ENCODE peak calls at places on chromosomes 11 and 22, in nine cellular contexts. One of them, this sample, is unnamed. For H3K9me3, the result is how much of the 10 kb centered on the place peaks cover.

GRCh38 chr11:78525720-78526119 is 48.9 kb downstream of the NARS2 start:
- DNase-seq in IMR-90: no peak
- DNase-seq in left lung: no peak
- DNase-seq in suprapubic skin: no peak
- DNase-seq in esophagus muscularis mucosa: no peak
- DNase-seq in cardiac muscle cell: no peak
- DNase-seq in CD4-positive, CD25-positive, alpha-beta regulatory T cell: no peak
- DNase-seq in Karpas-422: no peak
- DNase-seq in neuronal stem cell: no peak
- DNase-seq in this sample: no peak

GRCh38 chr22:20031732-20032406 is 11.0 kb downstream of the TANGO2 start:
- DNase-seq in IMR-90: no peak
- DNase-seq in left lung: no peak
- DNase-seq in suprapubic skin: no peak
- DNase-seq in esophagus muscularis mucosa: no peak
- DNase-seq in cardiac muscle cell: no peak
- DNase-seq in CD4-positive, CD25-positive, alpha-beta regulatory T cell: peak
- DNase-seq in Karpas-422: peak
- DNase-seq in neuronal stem cell: no peak
- DNase-seq in this sample: peak

GRCh38 chr11:45262900-45263299 is 23.2 kb downstream of the SYT13 start:
- DNase-seq in IMR-90: no peak
- DNase-seq in left lung: no peak
- DNase-seq in suprapubic skin: no peak
- DNase-seq in esophagus muscularis mucosa: no peak
- DNase-seq in cardiac muscle cell: no peak
- DNase-seq in CD4-positive, CD25-positive, alpha-beta regulatory T cell: no peak
- DNase-seq in Karpas-422: no peak
- DNase-seq in neuronal stem cell: no peak
- DNase-seq in this sample: no peak

GRCh38 chr22:19799322-19800190 is 39.0 kb downstream of the TBX1 start:
- DNase-seq in IMR-90: peak
- DNase-seq in left lung: no peak
- DNase-seq in suprapubic skin: peak
- DNase-seq in esophagus muscularis mucosa: no peak
- DNase-seq in cardiac muscle cell: peak
- DNase-seq in CD4-positive, CD25-positive, alpha-beta regulatory T cell: no peak
- DNase-seq in Karpas-422: no peak
- DNase-seq in neuronal stem cell: no peak
- DNase-seq in this sample: no peak

GRCh38 chr22:47564651-47565050 is 802.2 kb downstream of the TBC1D22A start:
- DNase-seq in IMR-90: no peak
- DNase-seq in left lung: no peak
- DNase-seq in suprapubic skin: peak
- DNase-seq in esophagus muscularis mucosa: peak
- DNase-seq in cardiac muscle cell: no peak
- DNase-seq in CD4-positive, CD25-positive, alpha-beta regulatory T cell: no peak
- DNase-seq in Karpas-422: no peak
- DNase-seq in neuronal stem cell: no peak
- DNase-seq in this sample: no peak

GRCh38 chr11:86291466-86292262 is 10.4 kb upstream of the HIKESHI start:
- DNase-seq in IMR-90: peak
- DNase-seq in left lung: no peak
- DNase-seq in suprapubic skin: no peak
- DNase-seq in esophagus muscularis mucosa: no peak
- DNase-seq in cardiac muscle cell: peak
- DNase-seq in CD4-positive, CD25-positive, alpha-beta regulatory T cell: peak
- DNase-seq in Karpas-422: peak
- DNase-seq in neuronal stem cell: peak
- DNase-seq in this sample: peak

GRCh38 chr22:42343551-42344081 is 73.2 kb upstream of the TCF20 start:
- DNase-seq in IMR-90: no peak
- DNase-seq in left lung: no peak
- DNase-seq in suprapubic skin: no peak
- DNase-seq in esophagus muscularis mucosa: no peak
- DNase-seq in cardiac muscle cell: no peak
- DNase-seq in CD4-positive, CD25-positive, alpha-beta regulatory T cell: peak
- DNase-seq in Karpas-422: no peak
- DNase-seq in neuronal stem cell: no peak
- DNase-seq in this sample: no peak

GRCh38 chr11:47271328-47271727 is 1.4 kb downstream of the MADD start:
- DNase-seq in IMR-90: no peak
- DNase-seq in left lung: no peak
- DNase-seq in suprapubic skin: no peak
- DNase-seq in esophagus muscularis mucosa: no peak
- DNase-seq in cardiac muscle cell: no peak
- DNase-seq in CD4-positive, CD25-positive, alpha-beta regulatory T cell: peak
- DNase-seq in Karpas-422: peak
- DNase-seq in neuronal stem cell: no peak
- DNase-seq in this sample: no peak

GRCh38 chr22:44410396-44411056 is 87.5 kb downstream of the RTL6 start:
- DNase-seq in IMR-90: no peak
- DNase-seq in left lung: peak
- DNase-seq in suprapubic skin: no peak
- DNase-seq in esophagus muscularis mucosa: no peak
- DNase-seq in cardiac muscle cell: no peak
- DNase-seq in CD4-positive, CD25-positive, alpha-beta regulatory T cell: no peak
- DNase-seq in Karpas-422: no peak
- DNase-seq in neuronal stem cell: no peak
- DNase-seq in this sample: no peak

GRCh38 chr11:62880803-62881578 is at the start of gene SLC3A2:
- DNase-seq in IMR-90: peak
- DNase-seq in left lung: peak
- DNase-seq in suprapubic skin: peak
- DNase-seq in esophagus muscularis mucosa: peak
- DNase-seq in cardiac muscle cell: peak
- DNase-seq in CD4-positive, CD25-positive, alpha-beta regulatory T cell: peak
- DNase-seq in Karpas-422: peak
- DNase-seq in neuronal stem cell: peak
- DNase-seq in this sample: peak

GRCh38 chr22:27919943-27920755 is 1.1 kb upstream of the PITPNB start:
- DNase-seq in IMR-90: peak
- DNase-seq in left lung: no peak
- DNase-seq in suprapubic skin: no peak
- DNase-seq in esophagus muscularis mucosa: no peak
- DNase-seq in cardiac muscle cell: peak
- DNase-seq in CD4-positive, CD25-positive, alpha-beta regulatory T cell: no peak
- DNase-seq in Karpas-422: no peak
- DNase-seq in neuronal stem cell: peak
- DNase-seq in this sample: no peak

GRCh38 chr11:59219836-59220235 is 7.1 kb upstream of the MPEG1 start:
- DNase-seq in IMR-90: no peak
- DNase-seq in left lung: no peak
- DNase-seq in suprapubic skin: no peak
- DNase-seq in esophagus muscularis mucosa: no peak
- DNase-seq in cardiac muscle cell: no peak
- DNase-seq in CD4-positive, CD25-positive, alpha-beta regulatory T cell: no peak
- DNase-seq in Karpas-422: no peak
- DNase-seq in neuronal stem cell: no peak
- DNase-seq in this sample: no peak

GRCh38 chr11:62882428-62882742 is 1.7 kb downstream of the SLC3A2 start:
- DNase-seq in IMR-90: no peak
- DNase-seq in left lung: no peak
- DNase-seq in suprapubic skin: no peak
- DNase-seq in esophagus muscularis mucosa: no peak
- DNase-seq in cardiac muscle cell: no peak
- DNase-seq in CD4-positive, CD25-positive, alpha-beta regulatory T cell: no peak
- DNase-seq in Karpas-422: no peak
- DNase-seq in neuronal stem cell: no peak
- DNase-seq in this sample: no peak

GRCh38 chr11:67691149-67691548 is 16.7 kb upstream of the ALDH3B2 start:
- DNase-seq in IMR-90: no peak
- DNase-seq in left lung: no peak
- DNase-seq in suprapubic skin: no peak
- DNase-seq in esophagus muscularis mucosa: no peak
- DNase-seq in cardiac muscle cell: no peak
- DNase-seq in CD4-positive, CD25-positive, alpha-beta regulatory T cell: no peak
- DNase-seq in Karpas-422: peak
- DNase-seq in neuronal stem cell: no peak
- DNase-seq in this sample: no peak

GRCh38 chr11:48683226-48683720 is 194.7 kb downstream of the OR4A47 start:
- DNase-seq in IMR-90: no peak
- DNase-seq in left lung: no peak
- DNase-seq in suprapubic skin: peak
- DNase-seq in esophagus muscularis mucosa: no peak
- DNase-seq in cardiac muscle cell: no peak
- DNase-seq in CD4-positive, CD25-positive, alpha-beta regulatory T cell: no peak
- DNase-seq in Karpas-422: no peak
- DNase-seq in neuronal stem cell: no peak
- DNase-seq in this sample: no peak
- H3K9me3 ChIP-seq in IMR-90: under half
- H3K9me3 ChIP-seq in left lung: under half
- H3K9me3 ChIP-seq in suprapubic skin: under half
- H3K9me3 ChIP-seq in esophagus muscularis mucosa: under half
- H3K9me3 ChIP-seq in cardiac muscle cell: under half
- H3K9me3 ChIP-seq in CD4-positive, CD25-positive, alpha-beta regulatory T cell: under half
- H3K9me3 ChIP-seq in Karpas-422: under half
- H3K9me3 ChIP-seq in neuronal stem cell: under half
- H3K9me3 ChIP-seq in this sample: under half

GRCh38 chr11:36398261-36398953 is 102.3 kb downstream of the PRR5L start:
- DNase-seq in IMR-90: no peak
- DNase-seq in left lung: no peak
- DNase-seq in suprapubic skin: no peak
- DNase-seq in esophagus muscularis mucosa: no peak
- DNase-seq in cardiac muscle cell: no peak
- DNase-seq in CD4-positive, CD25-positive, alpha-beta regulatory T cell: no peak
- DNase-seq in Karpas-422: no peak
- DNase-seq in neuronal stem cell: no peak
- DNase-seq in this sample: no peak
- H3K27ac ChIP-seq in IMR-90: no peak
- H3K27ac ChIP-seq in left lung: no peak
- H3K27ac ChIP-seq in suprapubic skin: no peak
- H3K27ac ChIP-seq in esophagus muscularis mucosa: no peak
- H3K27ac ChIP-seq in cardiac muscle cell: no peak
- H3K27ac ChIP-seq in CD4-positive, CD25-positive, alpha-beta regulatory T cell: no peak
- H3K27ac ChIP-seq in Karpas-422: no peak
- H3K27ac ChIP-seq in neuronal stem cell: peak
- H3K27ac ChIP-seq in this sample: no peak

DNA sequence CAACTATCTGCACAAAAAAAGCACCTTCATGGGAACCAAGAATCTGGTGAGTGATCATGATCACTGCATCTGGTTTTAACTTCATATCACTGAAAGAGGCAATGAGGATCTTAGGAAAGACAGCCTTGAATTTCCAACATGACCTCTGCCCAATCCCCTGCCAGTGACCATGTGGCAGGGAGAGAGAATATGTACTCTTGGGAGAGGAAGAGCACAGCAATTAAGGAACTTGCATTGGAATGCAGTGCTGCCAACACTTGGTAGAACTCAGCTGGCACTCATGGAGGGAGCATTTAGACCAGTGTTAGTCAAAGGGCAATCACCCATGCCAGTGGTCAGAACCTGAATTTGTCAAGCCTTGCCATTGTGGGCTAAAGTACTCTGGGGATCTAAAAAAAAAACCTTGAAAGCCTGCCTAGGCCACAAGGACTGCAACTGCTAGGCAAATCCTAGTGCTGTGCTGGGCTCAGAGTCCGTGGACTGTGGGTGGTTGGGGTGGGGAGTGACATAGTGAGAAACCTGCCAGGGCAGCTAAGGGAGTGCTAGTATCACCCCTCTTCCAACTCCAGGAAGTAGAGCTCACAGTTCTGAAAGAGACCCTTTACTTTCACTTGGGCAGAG is 23.1 kb downstream of the JRKL start:
- DNase-seq in IMR-90: no peak
- DNase-seq in left lung: no peak
- DNase-seq in suprapubic skin: no peak
- DNase-seq in esophagus muscularis mucosa: no peak
- DNase-seq in cardiac muscle cell: no peak
- DNase-seq in CD4-positive, CD25-positive, alpha-beta regulatory T cell: no peak
- DNase-seq in Karpas-422: no peak
- DNase-seq in neuronal stem cell: no peak
- DNase-seq in this sample: no peak
- H3K9me3 ChIP-seq in IMR-90: under half
- H3K9me3 ChIP-seq in left lung: under half
- H3K9me3 ChIP-seq in suprapubic skin: under half
- H3K9me3 ChIP-seq in esophagus muscularis mucosa: under half
- H3K9me3 ChIP-seq in cardiac muscle cell: under half
- H3K9me3 ChIP-seq in CD4-positive, CD25-positive, alpha-beta regulatory T cell: under half
- H3K9me3 ChIP-seq in Karpas-422: under half
- H3K9me3 ChIP-seq in neuronal stem cell: under half
- H3K9me3 ChIP-seq in this sample: under half

GRCh38 chr11:69013009-69013951 is at the start of gene MRGPRF:
- DNase-seq in IMR-90: peak
- DNase-seq in left lung: peak
- DNase-seq in suprapubic skin: peak
- DNase-seq in esophagus muscularis mucosa: peak
- DNase-seq in cardiac muscle cell: peak
- DNase-seq in CD4-positive, CD25-positive, alpha-beta regulatory T cell: no peak
- DNase-seq in Karpas-422: peak
- DNase-seq in neuronal stem cell: no peak
- DNase-seq in this sample: no peak

GRCh38 chr11:69014084-69014935 is 1.3 kb upstream of the MRGPRF start:
- DNase-seq in IMR-90: peak
- DNase-seq in left lung: no peak
- DNase-seq in suprapubic skin: no peak
- DNase-seq in esophagus muscularis mucosa: no peak
- DNase-seq in cardiac muscle cell: no peak
- DNase-seq in CD4-positive, CD25-positive, alpha-beta regulatory T cell: no peak
- DNase-seq in Karpas-422: no peak
- DNase-seq in neuronal stem cell: no peak
- DNase-seq in this sample: no peak

GRCh38 chr11:69017951-69018350 is 4.9 kb upstream of the MRGPRF start:
- DNase-seq in IMR-90: no peak
- DNase-seq in left lung: no peak
- DNase-seq in suprapubic skin: no peak
- DNase-seq in esophagus muscularis mucosa: no peak
- DNase-seq in cardiac muscle cell: no peak
- DNase-seq in CD4-positive, CD25-positive, alpha-beta regulatory T cell: no peak
- DNase-seq in Karpas-422: no peak
- DNase-seq in neuronal stem cell: no peak
- DNase-seq in this sample: no peak

GRCh38 chr11:69012092-69013008 is 696 bp downstream of the MRGPRF start:
- DNase-seq in IMR-90: peak
- DNase-seq in left lung: no peak
- DNase-seq in suprapubic skin: no peak
- DNase-seq in esophagus muscularis mucosa: no peak
- DNase-seq in cardiac muscle cell: peak
- DNase-seq in CD4-positive, CD25-positive, alpha-beta regulatory T cell: no peak
- DNase-seq in Karpas-422: no peak
- DNase-seq in neuronal stem cell: no peak
- DNase-seq in this sample: no peak

DNA sequence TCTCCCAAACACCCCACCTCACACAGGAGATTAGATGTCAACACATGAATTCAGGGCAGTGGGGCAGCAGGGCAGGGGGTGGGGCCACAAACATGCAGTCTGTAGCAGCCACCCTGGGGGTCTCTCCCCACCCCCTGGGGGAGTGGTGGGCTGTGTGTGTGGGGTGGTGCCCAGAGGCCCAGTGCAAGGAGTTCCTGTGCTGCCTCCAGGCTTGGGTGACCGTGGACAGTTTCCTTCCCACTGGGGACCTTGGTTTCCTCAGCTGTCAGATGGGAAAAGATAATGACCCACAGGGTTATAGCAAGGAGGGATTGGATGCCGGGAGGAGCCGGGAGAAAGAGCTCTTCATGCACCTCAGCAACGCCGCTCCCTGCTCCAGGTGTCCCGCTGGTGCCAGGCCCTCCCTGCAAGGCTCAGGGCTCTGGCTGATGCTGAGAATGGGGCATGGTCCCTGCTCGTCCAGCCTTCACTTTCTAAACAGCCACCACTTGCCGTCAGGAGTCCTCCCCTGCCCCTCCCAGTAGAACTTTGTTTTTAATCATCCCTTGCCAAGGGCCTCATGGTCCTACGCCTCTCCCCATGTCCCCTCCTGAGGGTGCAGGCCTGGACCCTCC is 2.0 kb upstream of the MRGPRF start:
- DNase-seq in IMR-90: no peak
- DNase-seq in left lung: no peak
- DNase-seq in suprapubic skin: no peak
- DNase-seq in esophagus muscularis mucosa: no peak
- DNase-seq in cardiac muscle cell: no peak
- DNase-seq in CD4-positive, CD25-positive, alpha-beta regulatory T cell: no peak
- DNase-seq in Karpas-422: no peak
- DNase-seq in neuronal stem cell: no peak
- DNase-seq in this sample: no peak
- H3K27ac ChIP-seq in IMR-90: peak
- H3K27ac ChIP-seq in left lung: peak
- H3K27ac ChIP-seq in suprapubic skin: peak
- H3K27ac ChIP-seq in esophagus muscularis mucosa: peak
- H3K27ac ChIP-seq in cardiac muscle cell: peak
- H3K27ac ChIP-seq in CD4-positive, CD25-positive, alpha-beta regulatory T cell: no peak
- H3K27ac ChIP-seq in Karpas-422: no peak
- H3K27ac ChIP-seq in neuronal stem cell: no peak
- H3K27ac ChIP-seq in this sample: no peak